ENCODE peak calls at places on chromosomes 13 and 19, in seven cellular contexts. R is stomach, L is adrenal gland, O is H1, G is uterus, A is heart left ventricle, Z is upper lobe of left lung. I is an unnamed sample.

GRCh38 chr13:51152713-51153112 is 41.6 kb upstream of the C13orf42 start:
- DNase-seq in R (no peak), L (no peak), O (no peak), G (no peak), A (no peak), Z (no peak), I (no peak)

GRCh38 chr13:41310963-41311606 is at the start of gene NAA16:
- DNase-seq in R (peak), L (peak), O (peak), G (peak), A (peak), Z (peak), I (peak)

GRCh38 chr13:51249254-51249653 is 27.1 kb downstream of the FAM124A start:
- DNase-seq in R (no peak), L (no peak), O (no peak), G (no peak), A (no peak), Z (no peak), I (no peak)

GRCh38 chr19:43934055-43934984 is 762 bp downstream of the ZNF45 start:
- DNase-seq in R (no peak), L (no peak), O (no peak), G (no peak), A (no peak), Z (no peak), I (no peak)

GRCh38 chr13:110152351-110152750 is 154.6 kb downstream of the COL4A1 start:
- DNase-seq in R (no peak), L (no peak), O (no peak), G (no peak), A (no peak), Z (no peak), I (no peak)

GRCh38 chr19:39299404-39299803 is 3.2 kb downstream of the IFNL1 start:
- DNase-seq in R (no peak), L (no peak), O (no peak), G (no peak), A (no peak), Z (no peak), I (peak)

GRCh38 chr19:10838377-10838776 is 2.4 kb upstream of the TMED1 start:
- DNase-seq in R (no peak), L (no peak), O (no peak), G (no peak), A (no peak), Z (no peak), I (no peak)

GRCh38 chr19:1945899-1946298 is 4.9 kb downstream of the CSNK1G2 start:
- DNase-seq in R (peak), L (peak), O (no peak), G (peak), A (no peak), Z (peak), I (no peak)

GRCh38 chr19:51742736-51743288 is 8.9 kb downstream of the FPR1 start:
- DNase-seq in R (no peak), L (no peak), O (no peak), G (no peak), A (no peak), Z (no peak), I (no peak)

GRCh38 chr13:46561691-46562090 is 8.7 kb downstream of the LRCH1 start:
- DNase-seq in R (no peak), L (no peak), O (no peak), G (no peak), A (no peak), Z (no peak), I (no peak)

GRCh38 chr13:78680611-78681010 is 21.7 kb upstream of the OBI1 start:
- DNase-seq in R (no peak), L (no peak), O (no peak), G (no peak), A (no peak), Z (no peak), I (no peak)

GRCh38 chr19:3175761-3176714 is 2.5 kb upstream of the S1PR4 start:
- DNase-seq in R (peak), L (no peak), O (no peak), G (no peak), A (no peak), Z (peak), I (no peak)

GRCh38 chr13:77506874-77507273 is 28.6 kb upstream of the SCEL start:
- DNase-seq in R (no peak), L (no peak), O (no peak), G (no peak), A (no peak), Z (no peak), I (no peak)

GRCh38 chr13:109836629-109837607 is 50.5 kb upstream of the IRS2 start:
- DNase-seq in R (peak), L (no peak), O (no peak), G (no peak), A (no peak), Z (peak), I (no peak)

GRCh38 chr13:36323951-36324566 is 22.1 kb downstream of the SPART start:
- DNase-seq in R (no peak), L (no peak), O (no peak), G (no peak), A (no peak), Z (no peak), I (no peak)

GRCh38 chr19:29843180-29844051 is 31.6 kb downstream of the CCNE1 start:
- DNase-seq in R (no peak), L (peak), O (no peak), G (no peak), A (no peak), Z (no peak), I (peak)

GRCh38 chr19:403221-404036 is 5.5 kb downstream of the C2CD4C start:
- DNase-seq in R (no peak), L (no peak), O (no peak), G (peak), A (no peak), Z (peak), I (peak)

GRCh38 chr13:112733661-112734379 is 44.0 kb downstream of the ATP11A start:
- DNase-seq in R (no peak), L (no peak), O (no peak), G (no peak), A (no peak), Z (peak), I (peak)

GRCh38 chr19:3785938-3786824 is at the start of gene MATK:
- DNase-seq in R (no peak), L (no peak), O (no peak), G (no peak), A (no peak), Z (no peak), I (peak)

GRCh38 chr13:111215081-111216047 is 100.3 kb downstream of the ARHGEF7 start:
- DNase-seq in R (no peak), L (no peak), O (no peak), G (no peak), A (no peak), Z (no peak), I (no peak)

GRCh38 chr13:84661718-84662117 is 779.4 kb upstream of the SLITRK1 start:
- DNase-seq in R (no peak), L (no peak), O (no peak), G (no peak), A (no peak), Z (no peak), I (no peak)

GRCh38 chr13:98176777-98177608 is at the start of gene RNF113B:
- DNase-seq in R (no peak), L (no peak), O (no peak), G (no peak), A (no peak), Z (no peak), I (no peak)

GRCh38 chr13:93882086-93882651 is 597.3 kb downstream of the DCT start:
- DNase-seq in R (no peak), L (no peak), O (no peak), G (no peak), A (no peak), Z (no peak), I (no peak)

GRCh38 chr19:5292843-5293606 is 47.6 kb downstream of the PTPRS start:
- DNase-seq in R (peak), L (peak), O (peak), G (peak), A (peak), Z (peak), I (no peak)

GRCh38 chr13:103671547-103671946 is 605.3 kb upstream of the SLC10A2 start:
- DNase-seq in R (no peak), L (no peak), O (no peak), G (no peak), A (no peak), Z (no peak), I (no peak)

GRCh38 chr13:38954291-38954690 is 36.3 kb downstream of the STOML3 start:
- DNase-seq in R (no peak), L (no peak), O (no peak), G (no peak), A (no peak), Z (no peak), I (no peak)

GRCh38 chr19:2616741-2617392 is 85.6 kb downstream of the GNG7 start:
- DNase-seq in R (peak), L (peak), O (no peak), G (no peak), A (peak), Z (peak), I (peak)

GRCh38 chr13:99446242-99446641 is 55.0 kb upstream of the TM9SF2 start:
- DNase-seq in R (no peak), L (no peak), O (no peak), G (no peak), A (no peak), Z (no peak), I (no peak)

GRCh38 chr13:100976993-100977392 is 302.4 kb upstream of the TMTC4 start:
- DNase-seq in R (no peak), L (no peak), O (no peak), G (no peak), A (no peak), Z (no peak), I (no peak)

GRCh38 chr19:39557791-39558622 is 18.0 kb upstream of the EID2 start:
- DNase-seq in R (no peak), L (no peak), O (no peak), G (no peak), A (no peak), Z (no peak), I (no peak)

GRCh38 chr13:47853236-47853635 is 147.8 kb downstream of the SUCLA2 start:
- DNase-seq in R (no peak), L (no peak), O (no peak), G (no peak), A (no peak), Z (no peak), I (no peak)

GRCh38 chr13:91922969-91923592 is 524.7 kb downstream of the GPC5 start:
- DNase-seq in R (no peak), L (no peak), O (no peak), G (no peak), A (no peak), Z (no peak), I (no peak)

GRCh38 chr13:112868308-112868707 is 100.7 kb upstream of the MCF2L start:
- DNase-seq in R (no peak), L (no peak), O (no peak), G (no peak), A (no peak), Z (no peak), I (peak)

GRCh38 chr19:38649305-38650179 is 2.1 kb downstream of the ACTN4 start:
- DNase-seq in R (peak), L (peak), O (no peak), G (peak), A (no peak), Z (peak), I (peak)

GRCh38 chr13:103965506-103966243 is 899.5 kb upstream of the SLC10A2 start:
- DNase-seq in R (no peak), L (no peak), O (no peak), G (no peak), A (no peak), Z (no peak), I (no peak)

GRCh38 chr13:100454876-100455275 is 133.7 kb downstream of the GGACT start:
- DNase-seq in R (no peak), L (no peak), O (no peak), G (no peak), A (no peak), Z (no peak), I (no peak)

GRCh38 chr19:11458236-11458900 is 22.5 kb downstream of the ELAVL3 start:
- DNase-seq in R (no peak), L (no peak), O (no peak), G (no peak), A (no peak), Z (no peak), I (no peak)

GRCh38 chr13:42680748-42681147 is 100.6 kb upstream of the FAM216B start:
- DNase-seq in R (no peak), L (no peak), O (no peak), G (no peak), A (no peak), Z (no peak), I (no peak)

GRCh38 chr19:47158879-47159509 is 28.4 kb downstream of the SAE1 start:
- DNase-seq in R (no peak), L (no peak), O (no peak), G (no peak), A (no peak), Z (no peak), I (no peak)

DNA sequence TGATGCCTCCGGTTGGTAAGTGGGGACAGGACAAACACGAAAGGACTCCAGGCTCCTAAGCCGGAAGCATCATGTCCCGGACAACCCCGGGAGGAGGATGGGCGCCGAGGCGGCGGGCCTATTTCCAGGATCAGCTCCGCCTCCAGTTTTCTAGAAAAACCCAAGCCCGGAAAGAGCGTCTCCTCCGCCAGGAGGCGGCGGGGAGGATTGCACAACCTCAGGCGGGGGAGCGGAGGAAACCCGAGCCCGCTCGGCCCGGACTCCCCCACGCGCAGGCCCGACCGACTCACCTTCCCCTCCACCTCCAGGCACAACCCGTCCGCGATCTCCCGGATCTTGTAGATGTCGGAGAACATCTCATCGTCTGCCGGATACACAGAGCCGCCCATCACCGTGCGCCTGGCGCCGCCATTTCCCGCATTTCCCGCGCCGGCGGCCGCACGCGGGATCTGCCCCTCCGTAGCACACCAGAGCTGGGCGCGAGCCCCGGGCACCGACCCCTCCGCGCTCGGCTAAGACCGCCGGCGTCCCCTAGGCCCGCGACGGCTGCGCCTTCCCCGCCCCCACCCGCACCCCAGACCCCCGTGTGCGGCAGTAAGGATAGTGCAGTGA is 455 bp downstream of the TPT1 start:
- DNase-seq in R (peak), L (peak), O (no peak), G (peak), A (peak), Z (peak), I (peak)
- TF ChIP-seq CTCF in R (no peak), L (peak), O (peak), G (peak), A (peak), Z (peak), I (peak)

DNA sequence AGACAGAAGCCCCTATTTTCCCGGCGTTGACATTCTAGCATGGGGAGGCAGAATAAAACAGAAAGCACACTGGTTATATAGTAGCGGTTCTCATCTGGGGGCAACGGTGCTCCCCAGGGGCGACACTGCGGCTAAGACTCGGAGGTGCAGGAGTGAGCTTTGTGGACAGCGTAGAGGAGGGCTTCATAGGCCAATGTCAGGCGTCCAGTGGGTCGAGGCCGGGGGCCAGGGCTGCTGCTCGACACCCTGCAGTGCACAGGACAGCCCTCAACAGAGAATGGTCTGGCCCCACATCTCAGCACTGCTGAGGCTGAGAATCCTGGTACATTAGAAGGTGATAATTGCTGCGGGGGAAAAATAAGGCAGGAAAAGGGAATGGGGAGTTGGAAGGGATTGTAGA is 1.5 kb downstream of the ZNF628 start:
- DNase-seq in R (no peak), L (no peak), O (no peak), G (no peak), A (no peak), Z (no peak), I (no peak)
- H3K4me3 ChIP-seq in R (peak), L (no peak), O (peak), G (no peak), A (peak), Z (peak), I (peak)

GRCh38 chr19:8342684-8343482 is at the start of gene KANK3:
- DNase-seq in R (peak), L (peak), O (peak), G (peak), A (peak), Z (peak), I (peak)
- TF ChIP-seq POLR2A in R (no peak), L (peak), O (no peak), G (peak), A (no peak), Z (peak), I (peak)

DNA sequence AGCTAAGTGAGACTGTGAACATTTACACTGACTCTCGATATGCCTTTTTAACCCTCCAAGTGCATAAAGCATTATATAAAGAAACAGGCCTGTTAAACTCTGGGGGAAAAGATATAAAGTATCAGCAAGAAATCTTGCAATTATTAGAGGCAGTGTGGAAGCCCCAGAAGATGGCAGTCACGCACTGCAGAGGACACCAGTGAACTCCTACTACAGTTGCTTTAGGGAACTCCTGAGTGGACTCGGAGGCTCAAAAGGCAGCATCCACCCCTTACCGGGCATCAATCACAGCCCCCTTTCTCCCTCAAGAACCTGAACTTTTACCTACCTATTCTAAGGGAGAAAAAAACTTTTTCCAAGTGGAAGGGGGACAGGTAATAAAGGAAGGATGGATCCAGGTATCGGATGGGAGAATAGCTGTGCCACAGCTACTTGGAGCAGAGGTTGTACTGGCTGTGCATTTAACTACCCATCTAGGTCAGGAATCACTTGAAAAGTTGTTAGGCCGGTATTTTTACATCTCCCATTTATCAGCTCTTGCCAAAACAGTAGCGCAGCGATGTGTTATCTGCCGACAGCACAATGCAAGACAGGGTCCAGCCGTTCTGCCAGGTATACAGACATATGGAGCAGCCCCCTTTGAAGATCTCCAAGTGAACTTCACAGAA is 80.1 kb downstream of the ZNF486 start:
- DNase-seq in R (peak), L (peak), O (no peak), G (peak), A (no peak), Z (peak), I (no peak)
- TF ChIP-seq CTCF in R (no peak), L (peak), O (peak), G (peak), A (peak), Z (no peak), I (no peak)